ENCODE peak calls at places on chromosomes 5 and 9, in four cellular contexts. S is fibroblast of mammary gland; L is stimulated activated CD8-positive, alpha-beta memory T cell treated with anti-CD3 and anti-CD28 coated beads, Interleukin-4, amount 100 ng/mL, for 1 hour; P is astrocyte of the hippocampus. O is an unnamed sample.

GRCh38 chr9:125466356-125466855 is 204.8 kb downstream of the GAPVD1 start:
- DNase-seq in S (no peak), L (no peak), P (no peak), O (no peak)

GRCh38 chr5:146137967-146138403 is 32.6 kb upstream of the PLAC8L1 start:
- DNase-seq in S (peak), L (no peak), P (peak), O (no peak)

GRCh38 chr5:1901081-1901480 is 18.4 kb upstream of the IRX4 start:
- DNase-seq in S (peak), L (no peak), P (no peak), O (no peak)

GRCh38 chr5:72188176-72188575 is 80.9 kb downstream of the MAP1B start:
- DNase-seq in S (no peak), L (no peak), P (peak), O (no peak)

GRCh38 chr5:62533597-62533996 is 45.0 kb upstream of the LRRC70 start:
- DNase-seq in S (no peak), L (no peak), P (no peak), O (no peak)

GRCh38 chr5:4700886-4701285 is 439.2 kb upstream of the ADAMTS16 start:
- DNase-seq in S (no peak), L (no peak), P (no peak), O (no peak)

GRCh38 chr9:79542735-79543504 is 28.8 kb upstream of the TLE4 start:
- DNase-seq in S (no peak), L (no peak), P (peak), O (no peak)

GRCh38 chr5:71663166-71663565 is 55.9 kb upstream of the CARTPT start:
- DNase-seq in S (no peak), L (no peak), P (no peak), O (no peak)

GRCh38 chr5:68149189-68149588 is 66.4 kb upstream of the PIK3R1 start:
- DNase-seq in S (peak), L (no peak), P (no peak), O (peak)

GRCh38 chr9:132854832-132855231 is 23.3 kb downstream of the AK8 start:
- DNase-seq in S (no peak), L (no peak), P (no peak), O (no peak)

GRCh38 chr9:26369096-26369495 is 523.5 kb downstream of the CAAP1 start:
- DNase-seq in S (no peak), L (no peak), P (peak), O (peak)

GRCh38 chr5:10660135-10660534 is 96.3 kb downstream of the ANKRD33B start:
- DNase-seq in S (no peak), L (no peak), P (no peak), O (no peak)

GRCh38 chr9:5395428-5395827 is 42.3 kb downstream of the PLGRKT start:
- DNase-seq in S (no peak), L (no peak), P (no peak), O (no peak)

GRCh38 chr9:37010976-37011375 is 23.1 kb downstream of the PAX5 start:
- DNase-seq in S (no peak), L (no peak), P (no peak), O (no peak)

GRCh38 chr5:149887622-149888183 is 56.9 kb downstream of the PDE6A start:
- DNase-seq in S (peak), L (no peak), P (peak), O (no peak)

GRCh38 chr5:68711311-68712200 is 382.3 kb upstream of the SLC30A5 start:
- DNase-seq in S (no peak), L (no peak), P (no peak), O (peak)

GRCh38 chr5:1265026-1265425 is 29.8 kb downstream of the TERT start:
- DNase-seq in S (no peak), L (no peak), P (no peak), O (no peak)

GRCh38 chr5:119524461-119524860 is 72.2 kb downstream of the HSD17B4 start:
- DNase-seq in S (no peak), L (no peak), P (peak), O (no peak)

GRCh38 chr9:123929177-123929869 is 603 bp downstream of the DENND1A start:
- DNase-seq in S (no peak), L (no peak), P (peak), O (peak)

GRCh38 chr5:95401601-95402000 is 10.4 kb downstream of the FAM81B start:
- DNase-seq in S (no peak), L (no peak), P (no peak), O (no peak)

O was measured in MM.1S.